ENCODE peak calls at places on chromosomes 5 and 9, in four cellular contexts. L is GM19239, R is hippocampal formation, O is psoas muscle. Z is an unnamed sample.

GRCh38 chr5:173881811-173882575 is 6.2 kb upstream of the CPEB4 start:
- DNase-seq in R (no peak), L (no peak), O (no peak), Z (no peak)

GRCh38 chr9:111179577-111179976 is 141.3 kb upstream of the LPAR1 start:
- DNase-seq in L (no peak), O (no peak), R (no peak), Z (no peak)

GRCh38 chr9:14256588-14256987 is 57.4 kb downstream of the NFIB start:
- DNase-seq in O (peak), L (no peak), R (no peak), Z (no peak)

GRCh38 chr5:172911628-172911880 is 47.7 kb upstream of the RPL26L1 start:
- DNase-seq in O (no peak), L (no peak), R (no peak), Z (no peak)

GRCh38 chr9:95462419-95463121 is 54.2 kb downstream of the PTCH1 start:
- DNase-seq in L (peak), R (peak), O (peak), Z (peak)

GRCh38 chr5:71924980-71925379 is 182.3 kb upstream of the MAP1B start:
- DNase-seq in L (no peak), R (no peak), O (no peak), Z (no peak)

GRCh38 chr5:20286512-20286911 is 298.5 kb upstream of the CDH18 start:
- DNase-seq in R (no peak), L (no peak), O (no peak), Z (no peak)

GRCh38 chr9:75892168-75892901 is 1.9 kb downstream of the PCSK5 start:
- DNase-seq in O (peak), L (no peak), R (peak), Z (peak)

GRCh38 chr5:72036951-72037350 is 70.3 kb upstream of the MAP1B start:
- DNase-seq in L (no peak), O (no peak), R (no peak), Z (no peak)

GRCh38 chr9:99373912-99374311 is 151.8 kb downstream of the SEC61B start:
- DNase-seq in L (no peak), O (no peak), R (peak), Z (no peak)

GRCh38 chr5:67375606-67376005 is 179.0 kb upstream of the CD180 start:
- DNase-seq in O (no peak), L (no peak), R (no peak), Z (no peak)

GRCh38 chr5:72076901-72077300 is 30.4 kb upstream of the MAP1B start:
- DNase-seq in O (no peak), R (no peak), L (no peak), Z (no peak)